ENCODE peak calls at places on chromosomes 5 and 9, in eight cellular contexts. One of them, this sample, is unnamed.

GRCh38 chr9:105173306-105173705 is 71.1 kb upstream of the SLC44A1 start:
- DNase-seq in mesendoderm: peak
- DNase-seq in hypothalamus: no peak
- DNase-seq in effector CD4-positive, alpha-beta T cell: no peak
- DNase-seq in NCI-H446 treated with DMSO at 0.1 percent for 48 hours: no peak
- DNase-seq in fibroblast of mammary gland: no peak
- DNase-seq in ureter: no peak
- DNase-seq in NAMALWA: no peak
- DNase-seq in this sample: no peak

GRCh38 chr5:14108170-14108996 is 34.8 kb upstream of the TRIO start:
- DNase-seq in hypothalamus: peak
- DNase-seq in NAMALWA: peak
- DNase-seq in ureter: peak
- DNase-seq in mesendoderm: peak
- DNase-seq in NCI-H446 treated with DMSO at 0.1 percent for 48 hours: peak
- DNase-seq in effector CD4-positive, alpha-beta T cell: no peak
- DNase-seq in fibroblast of mammary gland: peak
- DNase-seq in this sample: no peak

GRCh38 chr5:39411051-39411450 is 13.7 kb downstream of the DAB2 start:
- DNase-seq in hypothalamus: no peak
- DNase-seq in NAMALWA: no peak
- DNase-seq in fibroblast of mammary gland: peak
- DNase-seq in mesendoderm: no peak
- DNase-seq in ureter: no peak
- DNase-seq in NCI-H446 treated with DMSO at 0.1 percent for 48 hours: no peak
- DNase-seq in effector CD4-positive, alpha-beta T cell: no peak
- DNase-seq in this sample: no peak

GRCh38 chr5:96387616-96388015 is 45.4 kb downstream of the PCSK1 start:
- DNase-seq in ureter: no peak
- DNase-seq in effector CD4-positive, alpha-beta T cell: no peak
- DNase-seq in hypothalamus: no peak
- DNase-seq in fibroblast of mammary gland: peak
- DNase-seq in mesendoderm: no peak
- DNase-seq in NAMALWA: no peak
- DNase-seq in NCI-H446 treated with DMSO at 0.1 percent for 48 hours: no peak
- DNase-seq in this sample: no peak

GRCh38 chr5:55829956-55830355 is 21.2 kb upstream of the IL31RA start:
- DNase-seq in mesendoderm: no peak
- DNase-seq in fibroblast of mammary gland: peak
- DNase-seq in effector CD4-positive, alpha-beta T cell: no peak
- DNase-seq in NCI-H446 treated with DMSO at 0.1 percent for 48 hours: no peak
- DNase-seq in NAMALWA: no peak
- DNase-seq in hypothalamus: no peak
- DNase-seq in ureter: no peak
- DNase-seq in this sample: no peak

GRCh38 chr9:76756273-76756650 is 8.0 kb upstream of the PCA3 start:
- DNase-seq in hypothalamus: no peak
- DNase-seq in NAMALWA: no peak
- DNase-seq in ureter: peak
- DNase-seq in effector CD4-positive, alpha-beta T cell: no peak
- DNase-seq in NCI-H446 treated with DMSO at 0.1 percent for 48 hours: peak
- DNase-seq in mesendoderm: peak
- DNase-seq in fibroblast of mammary gland: peak
- DNase-seq in this sample: no peak

GRCh38 chr5:122415481-122416120 is 103.6 kb downstream of the SNCAIP start:
- DNase-seq in mesendoderm: peak
- DNase-seq in ureter: peak
- DNase-seq in hypothalamus: peak
- DNase-seq in NAMALWA: peak
- DNase-seq in fibroblast of mammary gland: peak
- DNase-seq in effector CD4-positive, alpha-beta T cell: no peak
- DNase-seq in NCI-H446 treated with DMSO at 0.1 percent for 48 hours: peak
- DNase-seq in this sample: no peak

GRCh38 chr9:115923903-115924668 is 229.5 kb upstream of the PAPPA start:
- DNase-seq in NAMALWA: no peak
- DNase-seq in NCI-H446 treated with DMSO at 0.1 percent for 48 hours: no peak
- DNase-seq in ureter: peak
- DNase-seq in hypothalamus: no peak
- DNase-seq in mesendoderm: no peak
- DNase-seq in effector CD4-positive, alpha-beta T cell: no peak
- DNase-seq in fibroblast of mammary gland: peak
- DNase-seq in this sample: no peak

GRCh38 chr9:127522727-127523126 is 71.4 kb downstream of the LRSAM1 start:
- DNase-seq in fibroblast of mammary gland: peak
- DNase-seq in effector CD4-positive, alpha-beta T cell: no peak
- DNase-seq in ureter: no peak
- DNase-seq in NAMALWA: no peak
- DNase-seq in hypothalamus: no peak
- DNase-seq in NCI-H446 treated with DMSO at 0.1 percent for 48 hours: no peak
- DNase-seq in mesendoderm: no peak
- DNase-seq in this sample: no peak

GRCh38 chr5:108382784-108383358 is 973 bp upstream of the FBXL17 start:
- DNase-seq in hypothalamus: no peak
- DNase-seq in NAMALWA: peak
- DNase-seq in NCI-H446 treated with DMSO at 0.1 percent for 48 hours: no peak
- DNase-seq in fibroblast of mammary gland: peak
- DNase-seq in ureter: no peak
- DNase-seq in mesendoderm: peak
- DNase-seq in effector CD4-positive, alpha-beta T cell: no peak
- DNase-seq in this sample: no peak

GRCh38 chr9:87255437-87256155 is 242.1 kb upstream of the DAPK1 start:
- DNase-seq in effector CD4-positive, alpha-beta T cell: no peak
- DNase-seq in NCI-H446 treated with DMSO at 0.1 percent for 48 hours: no peak
- DNase-seq in mesendoderm: peak
- DNase-seq in hypothalamus: no peak
- DNase-seq in ureter: no peak
- DNase-seq in NAMALWA: no peak
- DNase-seq in fibroblast of mammary gland: no peak
- DNase-seq in this sample: no peak

GRCh38 chr5:1174122-1174936 is 27.1 kb upstream of the SLC6A19 start:
- DNase-seq in NCI-H446 treated with DMSO at 0.1 percent for 48 hours: peak
- DNase-seq in NAMALWA: no peak
- DNase-seq in mesendoderm: peak
- DNase-seq in ureter: peak
- DNase-seq in effector CD4-positive, alpha-beta T cell: no peak
- DNase-seq in fibroblast of mammary gland: peak
- DNase-seq in hypothalamus: peak
- DNase-seq in this sample: no peak

This sample was measured in stimulated activated CD8-positive, alpha-beta memory T cell treated with anti-CD3 and anti-CD28 coated beads, Interleukin-7, amount 100 ng/mL, for 1 hour.